ENCODE peak calls at places on chromosomes 16 and 17, in seven cellular contexts. One of them, this sample, is unnamed.

GRCh38 chr17:68777856-68778694 is 176.9 kb upstream of the FAM20A start:
- DNase-seq in NCI-H460: no peak
- DNase-seq in NCI-H524 treated with DMSO at 0.1 percent for 48 hours: no peak
- DNase-seq in OCI-LY7: no peak
- DNase-seq in stimulated activated CD4-positive, alpha-beta T cell treated with anti-CD3 and anti-CD28 coated beads, Interleukin-1b, Interleukin-23, amount 100 ng/mL, for 1 hour: no peak
- DNase-seq in GM12865: no peak
- DNase-seq in HTR-8/SVneo: no peak
- DNase-seq in this sample: no peak

GRCh38 chr16:8740775-8741355 is 56.6 kb downstream of the TMEM186 start:
- DNase-seq in NCI-H460: no peak
- DNase-seq in NCI-H524 treated with DMSO at 0.1 percent for 48 hours: no peak
- DNase-seq in OCI-LY7: no peak
- DNase-seq in stimulated activated CD4-positive, alpha-beta T cell treated with anti-CD3 and anti-CD28 coated beads, Interleukin-1b, Interleukin-23, amount 100 ng/mL, for 1 hour: no peak
- DNase-seq in GM12865: no peak
- DNase-seq in HTR-8/SVneo: no peak
- DNase-seq in this sample: no peak

GRCh38 chr17:38703742-38704644 is 1.1 kb upstream of the MLLT6 start:
- DNase-seq in NCI-H460: no peak
- DNase-seq in NCI-H524 treated with DMSO at 0.1 percent for 48 hours: peak
- DNase-seq in OCI-LY7: peak
- DNase-seq in stimulated activated CD4-positive, alpha-beta T cell treated with anti-CD3 and anti-CD28 coated beads, Interleukin-1b, Interleukin-23, amount 100 ng/mL, for 1 hour: no peak
- DNase-seq in GM12865: peak
- DNase-seq in HTR-8/SVneo: no peak
- DNase-seq in this sample: no peak

GRCh38 chr17:4375039-4375748 is 8.7 kb upstream of the UBE2G1 start:
- DNase-seq in NCI-H460: no peak
- DNase-seq in NCI-H524 treated with DMSO at 0.1 percent for 48 hours: no peak
- DNase-seq in OCI-LY7: peak
- DNase-seq in stimulated activated CD4-positive, alpha-beta T cell treated with anti-CD3 and anti-CD28 coated beads, Interleukin-1b, Interleukin-23, amount 100 ng/mL, for 1 hour: no peak
- DNase-seq in GM12865: peak
- DNase-seq in HTR-8/SVneo: no peak
- DNase-seq in this sample: no peak

GRCh38 chr16:23466162-23466885 is 13.3 kb upstream of the COG7 start:
- DNase-seq in NCI-H460: peak
- DNase-seq in NCI-H524 treated with DMSO at 0.1 percent for 48 hours: no peak
- DNase-seq in OCI-LY7: no peak
- DNase-seq in stimulated activated CD4-positive, alpha-beta T cell treated with anti-CD3 and anti-CD28 coated beads, Interleukin-1b, Interleukin-23, amount 100 ng/mL, for 1 hour: no peak
- DNase-seq in GM12865: no peak
- DNase-seq in HTR-8/SVneo: no peak
- DNase-seq in this sample: no peak

GRCh38 chr17:27390540-27390939 is 65.7 kb upstream of the KSR1 start:
- DNase-seq in NCI-H460: no peak
- DNase-seq in NCI-H524 treated with DMSO at 0.1 percent for 48 hours: no peak
- DNase-seq in OCI-LY7: no peak
- DNase-seq in stimulated activated CD4-positive, alpha-beta T cell treated with anti-CD3 and anti-CD28 coated beads, Interleukin-1b, Interleukin-23, amount 100 ng/mL, for 1 hour: no peak
- DNase-seq in GM12865: no peak
- DNase-seq in HTR-8/SVneo: no peak
- DNase-seq in this sample: no peak

GRCh38 chr16:66265556-66266133 is 100.8 kb upstream of the CDH5 start:
- DNase-seq in NCI-H460: no peak
- DNase-seq in NCI-H524 treated with DMSO at 0.1 percent for 48 hours: no peak
- DNase-seq in OCI-LY7: no peak
- DNase-seq in stimulated activated CD4-positive, alpha-beta T cell treated with anti-CD3 and anti-CD28 coated beads, Interleukin-1b, Interleukin-23, amount 100 ng/mL, for 1 hour: no peak
- DNase-seq in GM12865: no peak
- DNase-seq in HTR-8/SVneo: no peak
- DNase-seq in this sample: no peak

GRCh38 chr17:1783834-1784611 is 22.2 kb downstream of the SERPINF1 start:
- DNase-seq in NCI-H460: peak
- DNase-seq in NCI-H524 treated with DMSO at 0.1 percent for 48 hours: no peak
- DNase-seq in OCI-LY7: no peak
- DNase-seq in stimulated activated CD4-positive, alpha-beta T cell treated with anti-CD3 and anti-CD28 coated beads, Interleukin-1b, Interleukin-23, amount 100 ng/mL, for 1 hour: no peak
- DNase-seq in GM12865: peak
- DNase-seq in HTR-8/SVneo: peak
- DNase-seq in this sample: peak

GRCh38 chr16:89645122-89645521 is 12.4 kb downstream of the CHMP1A start:
- DNase-seq in NCI-H460: no peak
- DNase-seq in NCI-H524 treated with DMSO at 0.1 percent for 48 hours: no peak
- DNase-seq in OCI-LY7: no peak
- DNase-seq in stimulated activated CD4-positive, alpha-beta T cell treated with anti-CD3 and anti-CD28 coated beads, Interleukin-1b, Interleukin-23, amount 100 ng/mL, for 1 hour: no peak
- DNase-seq in GM12865: no peak
- DNase-seq in HTR-8/SVneo: no peak
- DNase-seq in this sample: no peak

GRCh38 chr17:77531641-77532040 is 390.9 kb downstream of the SEC14L1 start:
- DNase-seq in NCI-H460: no peak
- DNase-seq in NCI-H524 treated with DMSO at 0.1 percent for 48 hours: no peak
- DNase-seq in OCI-LY7: no peak
- DNase-seq in stimulated activated CD4-positive, alpha-beta T cell treated with anti-CD3 and anti-CD28 coated beads, Interleukin-1b, Interleukin-23, amount 100 ng/mL, for 1 hour: no peak
- DNase-seq in GM12865: no peak
- DNase-seq in HTR-8/SVneo: no peak
- DNase-seq in this sample: no peak

GRCh38 chr17:19497616-19498015 is 36.0 kb upstream of the SLC47A1 start:
- DNase-seq in NCI-H460: no peak
- DNase-seq in NCI-H524 treated with DMSO at 0.1 percent for 48 hours: no peak
- DNase-seq in OCI-LY7: no peak
- DNase-seq in stimulated activated CD4-positive, alpha-beta T cell treated with anti-CD3 and anti-CD28 coated beads, Interleukin-1b, Interleukin-23, amount 100 ng/mL, for 1 hour: no peak
- DNase-seq in GM12865: no peak
- DNase-seq in HTR-8/SVneo: no peak
- DNase-seq in this sample: no peak